ENCODE peak calls at places on chromosomes 11 and 22, in nine cellular contexts. U is HCT116, V is GM23338, B is GM23248, X is SK-N-SH, R is OCI-LY7, L is neural progenitor cell, C is PC-3, Q is hepatocyte. S is an unnamed sample.

GRCh38 chr11:80388133-80388532 is 947.3 kb upstream of the TENM4 start:
- DNase-seq in U (no peak), V (peak; percentile 9), B (no peak), X (no peak), R (no peak), L (peak; percentile 13), C (peak; percentile 9), Q (peak; percentile 10), S (no peak)

GRCh38 chr11:20259506-20259905 is 99.2 kb upstream of the DBX1 start:
- DNase-seq in U (no peak), V (no peak), B (no peak), X (no peak), R (no peak), L (no peak), C (no peak), Q (no peak), S (no peak)

GRCh38 chr11:90363739-90364138 is 140.9 kb upstream of the CHORDC1 start:
- DNase-seq in U (no peak), V (no peak), B (no peak), X (no peak), R (no peak), L (no peak), C (no peak), Q (no peak), S (no peak)

GRCh38 chr11:59138643-59139042 is 4.0 kb upstream of the FAM111A start:
- DNase-seq in U (no peak), V (no peak), B (peak; percentile 13), X (no peak), R (no peak), L (no peak), C (no peak), Q (no peak), S (no peak)

GRCh38 chr22:22213231-22213630 is 31.4 kb upstream of the VPREB1 start:
- DNase-seq in U (no peak), V (no peak), B (no peak), X (no peak), R (no peak), L (no peak), C (no peak), Q (no peak), S (no peak)

GRCh38 chr11:3087821-3088800 is 30.9 kb upstream of the CARS1 start:
- DNase-seq in U (no peak), V (no peak), B (peak; percentile 38), X (peak; percentile 29), R (no peak), L (no peak), C (peak; percentile 33), Q (no peak), S (no peak)

GRCh38 chr11:69840371-69841169 is 21.4 kb upstream of the FGF3 start:
- DNase-seq in U (peak; percentile 76), V (no peak), B (no peak), X (no peak), R (no peak), L (peak; percentile 48), C (peak; percentile 79), Q (no peak), S (no peak)

GRCh38 chr22:37561209-37562048 is 1.1 kb downstream of the CDC42EP1 start:
- DNase-seq in U (peak; percentile 73), V (peak; percentile 96), B (peak; percentile 94), X (peak; percentile 94), R (peak; percentile 73), L (peak; percentile 87), C (peak; percentile 84), Q (peak; percentile 95), S (peak; percentile 46)

GRCh38 chr22:30010789-30011405 is 69.4 kb upstream of the HORMAD2 start:
- DNase-seq in U (no peak), V (no peak), B (no peak), X (no peak), R (no peak), L (no peak), C (no peak), Q (no peak), S (no peak)

GRCh38 chr11:23012930-23013329 is 152.7 kb upstream of the CCDC179 start:
- DNase-seq in U (no peak), V (no peak), B (no peak), X (no peak), R (no peak), L (no peak), C (peak; percentile 85), Q (no peak), S (no peak)

GRCh38 chr22:36308880-36309279 is 55.9 kb downstream of the APOL1 start:
- DNase-seq in U (no peak), V (no peak), B (no peak), X (no peak), R (no peak), L (no peak), C (no peak), Q (no peak), S (no peak)

GRCh38 chr11:94934362-94934761 is 39.0 kb downstream of the CWC15 start:
- DNase-seq in U (no peak), V (peak; percentile 58), B (peak; percentile 73), X (peak; percentile 51), R (no peak), L (peak; percentile 56), C (no peak), Q (peak; percentile 32), S (no peak)

GRCh38 chr11:12835286-12835685 is 161.1 kb downstream of the TEAD1 start:
- DNase-seq in U (no peak), V (no peak), B (no peak), X (no peak), R (no peak), L (no peak), C (no peak), Q (no peak), S (no peak)

GRCh38 chr11:73242291-73243092 is 24.4 kb downstream of the P2RY2 start:
- DNase-seq in U (peak; percentile 65), V (peak; percentile 90), B (peak; percentile 85), X (peak; percentile 88), R (peak; percentile 79), L (peak; percentile 83), C (peak; percentile 74), Q (peak; percentile 85), S (peak; percentile 70)

GRCh38 chr22:39654959-39655579 is 84.5 kb downstream of the CACNA1I start:
- DNase-seq in U (no peak), V (peak; percentile 46), B (no peak), X (peak; percentile 39), R (peak; percentile 21), L (no peak), C (no peak), Q (no peak), S (no peak)

GRCh38 chr11:29333993-29334780 is 682.6 kb downstream of the KCNA4 start:
- DNase-seq in U (peak; percentile 29), V (peak; percentile 64), B (peak; percentile 77), X (peak; percentile 23), R (peak; percentile 27), L (peak; percentile 56), C (peak; percentile 70), Q (peak; percentile 55), S (peak; percentile 38)

DNA sequence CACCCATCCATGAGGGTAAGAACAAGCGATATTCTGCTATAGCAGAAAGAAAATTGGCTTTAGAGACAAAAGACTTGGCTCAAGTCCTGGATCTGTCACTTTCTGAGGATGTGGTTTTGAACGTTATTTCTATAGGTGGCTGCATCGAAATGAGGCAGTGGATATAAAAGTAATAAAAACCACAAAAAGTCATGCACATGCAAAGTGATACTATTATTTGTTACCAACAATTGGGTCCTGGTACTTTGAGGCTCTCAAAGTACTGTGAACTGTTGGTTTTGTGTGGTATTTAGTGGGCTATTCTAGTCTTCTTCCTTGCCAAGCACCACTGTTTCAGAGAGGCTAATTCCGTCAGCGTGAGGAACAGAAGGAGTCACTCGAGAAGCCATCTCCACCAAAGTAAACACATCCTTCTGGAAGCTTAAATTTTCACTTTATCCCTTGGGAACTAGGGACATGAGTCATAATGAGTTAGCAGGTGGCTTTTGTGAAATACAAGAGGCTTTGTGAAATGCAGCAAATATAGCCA is 13.1 kb downstream of the UBASH3B start:
- DNase-seq in U (peak; percentile 34), V (no peak), B (peak; percentile 54), X (no peak), R (peak; percentile 87), L (no peak), C (peak; percentile 97), Q (no peak), S (no peak)
- TF ChIP-seq EZH2phosphoT487 in U (no peak), V (no peak), B (no peak), X (no peak), R (no peak), L (no peak), C (no peak), Q (no peak), S (no peak)

DNA sequence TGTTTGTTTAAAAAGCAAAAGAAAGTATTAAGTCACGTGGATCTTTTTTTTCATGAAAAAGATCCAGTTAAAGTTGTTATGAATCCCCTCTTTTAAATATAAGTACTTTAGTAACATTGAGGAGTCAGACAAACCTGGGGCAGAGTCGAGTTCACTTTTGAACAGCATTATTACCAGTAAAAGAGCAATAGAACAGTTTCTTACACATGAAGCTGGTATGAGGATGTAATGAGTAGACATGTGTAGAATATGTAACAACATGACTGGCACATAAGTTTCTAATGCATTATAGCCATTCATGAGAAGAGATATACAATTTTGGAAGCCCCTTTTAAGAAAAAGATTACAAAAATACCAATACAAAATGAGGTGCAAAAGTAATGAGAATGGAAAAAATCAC is 7.6 kb upstream of the MUC15 start:
- DNase-seq in U (no peak), V (no peak), B (peak; percentile 28), X (no peak), R (no peak), L (no peak), C (no peak), Q (no peak), S (no peak)
- TF ChIP-seq EZH2phosphoT487 in U (no peak), V (no peak), B (no peak), X (no peak), R (no peak), L (no peak), C (no peak), Q (no peak), S (no peak)

DNA sequence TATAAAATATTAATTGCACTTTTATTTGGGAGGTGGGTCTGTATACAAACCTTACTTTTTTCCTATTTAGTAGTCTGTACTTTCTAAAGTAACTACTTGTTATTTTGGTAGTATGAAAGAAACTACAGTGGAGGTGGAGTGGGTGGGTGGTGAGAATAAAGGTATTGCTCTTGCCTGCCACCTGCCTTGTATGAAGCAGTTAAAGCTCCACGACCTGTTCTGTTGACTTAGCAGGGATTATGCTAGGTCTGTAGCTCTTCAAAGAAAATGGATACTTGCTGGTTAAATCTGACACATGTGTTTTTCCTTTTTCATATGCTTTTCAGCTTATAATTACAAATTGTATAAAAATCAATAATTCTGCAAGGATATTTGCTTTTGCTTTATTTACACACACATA is 111.9 kb downstream of the EHF start:
- DNase-seq in U (no peak), V (no peak), B (no peak), X (no peak), R (no peak), L (no peak), C (no peak), Q (no peak), S (no peak)
- TF ChIP-seq EZH2phosphoT487 in U (no peak), V (no peak), B (no peak), X (no peak), R (no peak), L (no peak), C (no peak), Q (no peak), S (no peak)

DNA sequence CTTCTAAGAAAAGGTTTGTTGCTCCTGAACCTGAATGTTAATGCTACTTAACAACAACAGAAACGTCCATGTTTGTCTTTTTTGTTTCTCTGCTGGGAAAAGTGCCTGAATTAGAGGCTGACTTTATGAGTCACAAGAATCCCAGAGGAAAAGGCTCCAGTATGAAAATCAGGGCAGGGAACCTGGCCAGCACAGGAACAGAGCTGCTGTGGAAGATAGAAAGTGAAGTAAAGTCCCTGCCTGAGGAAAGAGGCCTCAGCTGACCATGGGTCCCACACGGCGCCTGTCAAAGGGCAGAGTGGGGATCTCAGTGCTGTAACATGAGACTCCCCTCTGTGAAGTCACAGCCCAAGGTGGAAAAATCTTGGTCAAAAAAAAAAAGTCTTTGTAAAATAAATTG is 632.3 kb upstream of the CCDC90B start:
- DNase-seq in U (no peak), V (no peak), B (no peak), X (no peak), R (no peak), L (no peak), C (no peak), Q (no peak), S (no peak)
- TF ChIP-seq EZH2phosphoT487 in U (no peak), V (no peak), B (no peak), X (no peak), R (no peak), L (no peak), C (no peak), Q (no peak), S (no peak)

S was measured in MM.1S.